ENCODE peak calls at places on chromosomes 1 and 21, in nine cellular contexts. One of them, this sample, is unnamed.

GRCh38 chr1:27418326-27418761 is 25.9 kb downstream of the GPR3 start:
- DNase-seq in endodermal cell: no peak
- DNase-seq in heart right ventricle: peak; percentile 71
- DNase-seq in colonic mucosa: peak; percentile 60
- DNase-seq in retinal pigment epithelial cell: peak; percentile 58
- DNase-seq in keratinocyte: no peak
- DNase-seq in WTC11: no peak
- DNase-seq in endothelial cell: no peak
- DNase-seq in spleen: no peak
- DNase-seq in this sample: peak; percentile 85

GRCh38 chr1:18922319-18922726 is 20.0 kb upstream of the ALDH4A1 start:
- DNase-seq in WTC11: no peak
- DNase-seq in colonic mucosa: peak; percentile 50
- DNase-seq in endothelial cell: peak; percentile 33
- DNase-seq in endodermal cell: no peak
- DNase-seq in retinal pigment epithelial cell: no peak
- DNase-seq in keratinocyte: no peak
- DNase-seq in heart right ventricle: peak; percentile 92
- DNase-seq in spleen: no peak
- DNase-seq in this sample: peak; percentile 77

GRCh38 chr1:159015440-159015909 is 5.8 kb downstream of the IFI16 start:
- DNase-seq in WTC11: no peak
- DNase-seq in keratinocyte: no peak
- DNase-seq in heart right ventricle: peak; percentile 66
- DNase-seq in endodermal cell: peak; percentile 47
- DNase-seq in retinal pigment epithelial cell: peak; percentile 67
- DNase-seq in endothelial cell: no peak
- DNase-seq in spleen: peak; percentile 85
- DNase-seq in colonic mucosa: peak; percentile 64
- DNase-seq in this sample: peak; percentile 96

GRCh38 chr1:153374077-153374476 is 1.3 kb downstream of the S100A12 start:
- DNase-seq in spleen: peak; percentile 70
- DNase-seq in endothelial cell: no peak
- DNase-seq in retinal pigment epithelial cell: no peak
- DNase-seq in endodermal cell: peak; percentile 20
- DNase-seq in heart right ventricle: no peak
- DNase-seq in keratinocyte: no peak
- DNase-seq in colonic mucosa: no peak
- DNase-seq in WTC11: no peak
- DNase-seq in this sample: no peak

GRCh38 chr21:28283652-28284490 is 708.8 kb downstream of the LTN1 start:
- DNase-seq in retinal pigment epithelial cell: peak; percentile 51
- DNase-seq in spleen: no peak
- DNase-seq in colonic mucosa: no peak
- DNase-seq in keratinocyte: no peak
- DNase-seq in WTC11: no peak
- DNase-seq in heart right ventricle: peak; percentile 20
- DNase-seq in endodermal cell: no peak
- DNase-seq in endothelial cell: no peak
- DNase-seq in this sample: peak; percentile 30

GRCh38 chr1:56436912-56437403 is 142.4 kb downstream of the PLPP3 start:
- DNase-seq in retinal pigment epithelial cell: no peak
- DNase-seq in spleen: no peak
- DNase-seq in WTC11: peak; percentile 71
- DNase-seq in keratinocyte: no peak
- DNase-seq in heart right ventricle: no peak
- DNase-seq in endodermal cell: peak; percentile 94
- DNase-seq in colonic mucosa: no peak
- DNase-seq in endothelial cell: peak; percentile 14
- DNase-seq in this sample: no peak

GRCh38 chr1:231357831-231358354 is 19.8 kb downstream of the SPRTN start:
- DNase-seq in retinal pigment epithelial cell: no peak
- DNase-seq in heart right ventricle: peak; percentile 35
- DNase-seq in spleen: no peak
- DNase-seq in endothelial cell: peak; percentile 19
- DNase-seq in keratinocyte: peak; percentile 49
- DNase-seq in WTC11: no peak
- DNase-seq in endodermal cell: peak; percentile 61
- DNase-seq in colonic mucosa: no peak
- DNase-seq in this sample: peak; percentile 88

GRCh38 chr21:46421191-46421750 is 37.4 kb upstream of the DIP2A start:
- DNase-seq in endothelial cell: no peak
- DNase-seq in endodermal cell: no peak
- DNase-seq in keratinocyte: no peak
- DNase-seq in spleen: no peak
- DNase-seq in WTC11: no peak
- DNase-seq in colonic mucosa: no peak
- DNase-seq in retinal pigment epithelial cell: no peak
- DNase-seq in heart right ventricle: no peak
- DNase-seq in this sample: no peak

GRCh38 chr1:2566106-2567045 is 10.2 kb downstream of the TNFRSF14 start:
- DNase-seq in colonic mucosa: no peak
- DNase-seq in endodermal cell: peak; percentile 55
- DNase-seq in WTC11: no peak
- DNase-seq in keratinocyte: no peak
- DNase-seq in heart right ventricle: no peak
- DNase-seq in spleen: no peak
- DNase-seq in endothelial cell: no peak
- DNase-seq in retinal pigment epithelial cell: no peak
- DNase-seq in this sample: no peak

GRCh38 chr21:26753822-26754221 is 91.4 kb downstream of the ADAMTS1 start:
- DNase-seq in endodermal cell: no peak
- DNase-seq in heart right ventricle: no peak
- DNase-seq in retinal pigment epithelial cell: no peak
- DNase-seq in WTC11: no peak
- DNase-seq in colonic mucosa: no peak
- DNase-seq in spleen: no peak
- DNase-seq in keratinocyte: no peak
- DNase-seq in endothelial cell: no peak
- DNase-seq in this sample: no peak

GRCh38 chr1:5993553-5994510 is 1.6 kb upstream of the NPHP4 start:
- DNase-seq in endothelial cell: no peak
- DNase-seq in heart right ventricle: no peak
- DNase-seq in colonic mucosa: no peak
- DNase-seq in spleen: peak; percentile 86
- DNase-seq in keratinocyte: no peak
- DNase-seq in retinal pigment epithelial cell: no peak
- DNase-seq in endodermal cell: no peak
- DNase-seq in WTC11: no peak
- DNase-seq in this sample: no peak

GRCh38 chr1:182061597-182061996 is at the start of gene ZNF648:
- DNase-seq in retinal pigment epithelial cell: no peak
- DNase-seq in WTC11: no peak
- DNase-seq in endodermal cell: peak; percentile 62
- DNase-seq in keratinocyte: no peak
- DNase-seq in endothelial cell: no peak
- DNase-seq in colonic mucosa: no peak
- DNase-seq in spleen: no peak
- DNase-seq in heart right ventricle: no peak
- DNase-seq in this sample: no peak

GRCh38 chr1:39266269-39266668 is 61.8 kb downstream of the MACF1 start:
- DNase-seq in retinal pigment epithelial cell: no peak
- DNase-seq in WTC11: no peak
- DNase-seq in spleen: no peak
- DNase-seq in colonic mucosa: no peak
- DNase-seq in keratinocyte: no peak
- DNase-seq in heart right ventricle: no peak
- DNase-seq in endodermal cell: no peak
- DNase-seq in endothelial cell: no peak
- DNase-seq in this sample: peak; percentile 25

GRCh38 chr1:174131032-174131638 is 28.2 kb upstream of the RABGAP1L start:
- DNase-seq in heart right ventricle: no peak
- DNase-seq in endodermal cell: peak; percentile 71
- DNase-seq in spleen: no peak
- DNase-seq in retinal pigment epithelial cell: no peak
- DNase-seq in colonic mucosa: no peak
- DNase-seq in keratinocyte: no peak
- DNase-seq in endothelial cell: no peak
- DNase-seq in WTC11: peak; percentile 18
- DNase-seq in this sample: no peak

GRCh38 chr1:116495534-116495933 is 75.3 kb downstream of the CD58 start:
- DNase-seq in endodermal cell: no peak
- DNase-seq in colonic mucosa: no peak
- DNase-seq in heart right ventricle: no peak
- DNase-seq in endothelial cell: no peak
- DNase-seq in retinal pigment epithelial cell: no peak
- DNase-seq in spleen: no peak
- DNase-seq in keratinocyte: no peak
- DNase-seq in WTC11: no peak
- DNase-seq in this sample: no peak

GRCh38 chr1:44294588-44295007 is 60.5 kb downstream of the ERI3 start:
- DNase-seq in spleen: no peak
- DNase-seq in WTC11: peak; percentile 73
- DNase-seq in retinal pigment epithelial cell: no peak
- DNase-seq in colonic mucosa: peak; percentile 76
- DNase-seq in endodermal cell: peak; percentile 89
- DNase-seq in endothelial cell: peak; percentile 56
- DNase-seq in heart right ventricle: peak; percentile 9
- DNase-seq in keratinocyte: no peak
- DNase-seq in this sample: peak; percentile 3

GRCh38 chr1:14660795-14661194 is 62.3 kb downstream of the KAZN start:
- DNase-seq in endothelial cell: no peak
- DNase-seq in endodermal cell: no peak
- DNase-seq in colonic mucosa: no peak
- DNase-seq in retinal pigment epithelial cell: no peak
- DNase-seq in heart right ventricle: peak; percentile 14
- DNase-seq in spleen: no peak
- DNase-seq in keratinocyte: no peak
- DNase-seq in WTC11: no peak
- DNase-seq in this sample: no peak

GRCh38 chr1:81690881-81691453 is 109.8 kb upstream of the ADGRL2 start:
- DNase-seq in retinal pigment epithelial cell: no peak
- DNase-seq in endothelial cell: no peak
- DNase-seq in keratinocyte: no peak
- DNase-seq in endodermal cell: no peak
- DNase-seq in heart right ventricle: no peak
- DNase-seq in colonic mucosa: no peak
- DNase-seq in WTC11: no peak
- DNase-seq in spleen: no peak
- DNase-seq in this sample: no peak

GRCh38 chr21:25689226-25689625 is 45.5 kb downstream of the ATP5PF start:
- DNase-seq in colonic mucosa: no peak
- DNase-seq in spleen: no peak
- DNase-seq in retinal pigment epithelial cell: no peak
- DNase-seq in WTC11: no peak
- DNase-seq in keratinocyte: no peak
- DNase-seq in endothelial cell: no peak
- DNase-seq in heart right ventricle: no peak
- DNase-seq in endodermal cell: no peak
- DNase-seq in this sample: no peak

GRCh38 chr1:98422821-98423220 is 238.7 kb upstream of the SNX7 start:
- DNase-seq in colonic mucosa: no peak
- DNase-seq in keratinocyte: no peak
- DNase-seq in WTC11: no peak
- DNase-seq in spleen: no peak
- DNase-seq in retinal pigment epithelial cell: no peak
- DNase-seq in endothelial cell: no peak
- DNase-seq in heart right ventricle: no peak
- DNase-seq in endodermal cell: no peak
- DNase-seq in this sample: no peak

DNA sequence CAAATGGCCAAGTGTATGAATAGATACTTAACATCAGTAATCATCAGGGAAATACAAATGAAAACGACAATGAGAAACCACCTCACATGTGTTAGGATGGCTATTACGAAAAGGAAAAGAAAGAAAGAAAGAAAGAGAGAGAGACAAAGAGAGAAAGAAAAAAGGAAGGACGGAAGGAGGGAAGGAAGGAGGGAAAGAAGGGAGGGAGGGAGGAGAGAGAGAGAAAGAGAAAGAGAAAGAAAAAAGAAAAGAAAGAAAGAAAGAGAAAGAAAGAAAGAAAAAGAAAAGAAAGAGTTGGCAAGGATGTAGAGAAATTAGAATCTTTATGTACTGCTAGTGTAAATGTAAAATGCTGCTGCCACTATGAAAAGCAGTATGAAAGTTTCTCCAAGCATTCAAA is 90.7 kb upstream of the DPT start:
- DNase-seq in keratinocyte: no peak
- DNase-seq in heart right ventricle: no peak
- DNase-seq in WTC11: no peak
- DNase-seq in spleen: no peak
- DNase-seq in colonic mucosa: no peak
- DNase-seq in endodermal cell: no peak
- DNase-seq in retinal pigment epithelial cell: no peak
- DNase-seq in endothelial cell: no peak
- DNase-seq in this sample: no peak
- TF ChIP-seq CTCF in keratinocyte: no peak
- TF ChIP-seq CTCF in heart right ventricle: no peak
- TF ChIP-seq CTCF in WTC11: no peak
- TF ChIP-seq CTCF in spleen: no peak
- TF ChIP-seq CTCF in colonic mucosa: no peak
- TF ChIP-seq CTCF in endodermal cell: no peak
- TF ChIP-seq CTCF in retinal pigment epithelial cell: no peak
- TF ChIP-seq CTCF in endothelial cell: no peak
- TF ChIP-seq CTCF in this sample: no peak

GRCh38 chr1:244864253-244865027 is at the start of gene HNRNPU:
- DNase-seq in endothelial cell: peak; percentile 96
- DNase-seq in colonic mucosa: peak; percentile 96
- DNase-seq in heart right ventricle: peak; percentile 96
- DNase-seq in spleen: peak; percentile 99
- DNase-seq in endodermal cell: peak; percentile 97
- DNase-seq in retinal pigment epithelial cell: peak; percentile 85
- DNase-seq in WTC11: peak; percentile 97
- DNase-seq in keratinocyte: peak; percentile 67
- DNase-seq in this sample: peak; percentile 99
- TF ChIP-seq CTCF in endothelial cell: peak; percentile 36
- TF ChIP-seq CTCF in colonic mucosa: no peak
- TF ChIP-seq CTCF in heart right ventricle: peak; percentile 21
- TF ChIP-seq CTCF in spleen: peak; percentile 55
- TF ChIP-seq CTCF in endodermal cell: peak; percentile 68
- TF ChIP-seq CTCF in retinal pigment epithelial cell: peak; percentile 26
- TF ChIP-seq CTCF in WTC11: no peak
- TF ChIP-seq CTCF in keratinocyte: peak; percentile 54
- TF ChIP-seq CTCF in this sample: peak; percentile 51

DNA sequence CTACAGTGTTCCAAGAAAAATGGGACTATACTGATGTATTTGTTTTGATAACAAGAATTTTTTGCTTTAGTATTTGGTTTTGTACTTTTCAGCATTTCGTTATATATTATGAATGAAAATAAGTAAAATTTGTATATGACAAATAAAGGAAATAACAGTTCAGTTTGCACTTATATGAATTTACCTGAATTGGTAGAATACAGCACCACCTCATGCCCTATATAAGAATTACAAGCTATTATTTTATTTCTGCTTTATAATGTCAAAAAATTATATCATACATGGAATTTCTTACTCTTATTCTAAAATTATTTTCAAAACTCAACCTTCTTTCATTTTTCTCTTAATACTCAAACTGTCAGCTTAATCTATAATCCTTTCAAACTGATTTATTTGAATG is 14.6 kb downstream of the EFCAB7 start:
- DNase-seq in colonic mucosa: no peak
- DNase-seq in retinal pigment epithelial cell: no peak
- DNase-seq in endothelial cell: no peak
- DNase-seq in spleen: no peak
- DNase-seq in endodermal cell: no peak
- DNase-seq in WTC11: no peak
- DNase-seq in heart right ventricle: no peak
- DNase-seq in keratinocyte: no peak
- DNase-seq in this sample: no peak
- TF ChIP-seq CTCF in colonic mucosa: peak; percentile 49
- TF ChIP-seq CTCF in retinal pigment epithelial cell: peak; percentile 46
- TF ChIP-seq CTCF in endothelial cell: peak; percentile 60
- TF ChIP-seq CTCF in spleen: peak; percentile 21
- TF ChIP-seq CTCF in endodermal cell: peak; percentile 67
- TF ChIP-seq CTCF in WTC11: no peak
- TF ChIP-seq CTCF in heart right ventricle: peak; percentile 54
- TF ChIP-seq CTCF in keratinocyte: no peak
- TF ChIP-seq CTCF in this sample: peak; percentile 46

GRCh38 chr1:162397039-162397448 is 14.9 kb downstream of the SH2D1B start:
- DNase-seq in retinal pigment epithelial cell: no peak
- DNase-seq in keratinocyte: no peak
- DNase-seq in WTC11: no peak
- DNase-seq in heart right ventricle: no peak
- DNase-seq in endodermal cell: no peak
- DNase-seq in spleen: no peak
- DNase-seq in endothelial cell: no peak
- DNase-seq in colonic mucosa: no peak
- DNase-seq in this sample: peak; percentile 27
- TF ChIP-seq CTCF in retinal pigment epithelial cell: no peak
- TF ChIP-seq CTCF in keratinocyte: no peak
- TF ChIP-seq CTCF in WTC11: no peak
- TF ChIP-seq CTCF in heart right ventricle: no peak
- TF ChIP-seq CTCF in endodermal cell: peak; percentile 33
- TF ChIP-seq CTCF in spleen: no peak
- TF ChIP-seq CTCF in endothelial cell: no peak
- TF ChIP-seq CTCF in colonic mucosa: no peak
- TF ChIP-seq CTCF in this sample: no peak

This sample was measured in MCF 10A.